ENCODE peak calls at places on chromosomes 13 and 19, in six cellular contexts. One of them, this sample, is unnamed. For H3K9me3 and H3K4me1, the result is how much of the 10 kb centered on the place peaks cover.

GRCh38 chr19:4676955-4677731 is 7.0 kb upstream of the MYDGF start:
- DNase-seq in left ventricle myocardium inferior: no peak
- DNase-seq in H9: peak
- DNase-seq in neural progenitor cell: peak
- DNase-seq in fibroblast of lung: peak
- DNase-seq in suprapubic skin: no peak
- DNase-seq in this sample: no peak

GRCh38 chr13:20801704-20802103 is 27.9 kb upstream of the EEF1AKMT1 start:
- DNase-seq in left ventricle myocardium inferior: no peak
- DNase-seq in H9: no peak
- DNase-seq in neural progenitor cell: no peak
- DNase-seq in fibroblast of lung: no peak
- DNase-seq in suprapubic skin: no peak
- DNase-seq in this sample: no peak

GRCh38 chr13:29583073-29583785 is 12.3 kb downstream of the SLC7A1 start:
- DNase-seq in left ventricle myocardium inferior: no peak
- DNase-seq in H9: no peak
- DNase-seq in neural progenitor cell: no peak
- DNase-seq in fibroblast of lung: peak
- DNase-seq in suprapubic skin: no peak
- DNase-seq in this sample: no peak

GRCh38 chr13:60583911-60584753 is 187.1 kb downstream of the TDRD3 start:
- DNase-seq in left ventricle myocardium inferior: no peak
- DNase-seq in H9: peak
- DNase-seq in neural progenitor cell: peak
- DNase-seq in fibroblast of lung: peak
- DNase-seq in suprapubic skin: peak
- DNase-seq in this sample: no peak

GRCh38 chr13:109156181-109156935 is 526.9 kb downstream of the MYO16 start:
- DNase-seq in left ventricle myocardium inferior: peak
- DNase-seq in H9: no peak
- DNase-seq in neural progenitor cell: no peak
- DNase-seq in fibroblast of lung: peak
- DNase-seq in suprapubic skin: no peak
- DNase-seq in this sample: no peak

GRCh38 chr19:56309511-56310185 is 5.0 kb downstream of the ZSCAN5A start:
- DNase-seq in left ventricle myocardium inferior: peak
- DNase-seq in H9: peak
- DNase-seq in neural progenitor cell: peak
- DNase-seq in fibroblast of lung: peak
- DNase-seq in suprapubic skin: no peak
- DNase-seq in this sample: no peak

GRCh38 chr19:57815247-57816075 is 748 bp upstream of the ZNF552 start:
- DNase-seq in left ventricle myocardium inferior: no peak
- DNase-seq in H9: no peak
- DNase-seq in neural progenitor cell: no peak
- DNase-seq in fibroblast of lung: no peak
- DNase-seq in suprapubic skin: no peak
- DNase-seq in this sample: no peak

GRCh38 chr19:13036366-13036976 is 41.2 kb downstream of the NFIX start:
- DNase-seq in left ventricle myocardium inferior: no peak
- DNase-seq in H9: no peak
- DNase-seq in neural progenitor cell: no peak
- DNase-seq in fibroblast of lung: peak
- DNase-seq in suprapubic skin: no peak
- DNase-seq in this sample: no peak

GRCh38 chr19:7933828-7934725 is 8.1 kb upstream of the CTXN1 start:
- DNase-seq in left ventricle myocardium inferior: no peak
- DNase-seq in H9: no peak
- DNase-seq in neural progenitor cell: no peak
- DNase-seq in fibroblast of lung: no peak
- DNase-seq in suprapubic skin: no peak
- DNase-seq in this sample: no peak

GRCh38 chr13:27770809-27771208 is 21.5 kb upstream of the GSX1 start:
- DNase-seq in left ventricle myocardium inferior: no peak
- DNase-seq in H9: peak
- DNase-seq in neural progenitor cell: peak
- DNase-seq in fibroblast of lung: no peak
- DNase-seq in suprapubic skin: no peak
- DNase-seq in this sample: no peak

GRCh38 chr19:22523940-22524339 is 101.8 kb upstream of the ZNF98 start:
- DNase-seq in left ventricle myocardium inferior: no peak
- DNase-seq in H9: no peak
- DNase-seq in neural progenitor cell: no peak
- DNase-seq in fibroblast of lung: no peak
- DNase-seq in suprapubic skin: no peak
- DNase-seq in this sample: no peak

GRCh38 chr19:607301-608154 is 17.8 kb downstream of the HCN2 start:
- DNase-seq in left ventricle myocardium inferior: no peak
- DNase-seq in H9: no peak
- DNase-seq in neural progenitor cell: no peak
- DNase-seq in fibroblast of lung: no peak
- DNase-seq in suprapubic skin: no peak
- DNase-seq in this sample: no peak

GRCh38 chr19:1400281-1401137 is 833 bp downstream of the GAMT start:
- DNase-seq in left ventricle myocardium inferior: peak
- DNase-seq in H9: no peak
- DNase-seq in neural progenitor cell: peak
- DNase-seq in fibroblast of lung: no peak
- DNase-seq in suprapubic skin: no peak
- DNase-seq in this sample: peak

GRCh38 chr19:10424011-10424637 is 3.8 kb downstream of the PDE4A start:
- DNase-seq in left ventricle myocardium inferior: peak
- DNase-seq in H9: peak
- DNase-seq in neural progenitor cell: peak
- DNase-seq in fibroblast of lung: peak
- DNase-seq in suprapubic skin: peak
- DNase-seq in this sample: no peak

DNA sequence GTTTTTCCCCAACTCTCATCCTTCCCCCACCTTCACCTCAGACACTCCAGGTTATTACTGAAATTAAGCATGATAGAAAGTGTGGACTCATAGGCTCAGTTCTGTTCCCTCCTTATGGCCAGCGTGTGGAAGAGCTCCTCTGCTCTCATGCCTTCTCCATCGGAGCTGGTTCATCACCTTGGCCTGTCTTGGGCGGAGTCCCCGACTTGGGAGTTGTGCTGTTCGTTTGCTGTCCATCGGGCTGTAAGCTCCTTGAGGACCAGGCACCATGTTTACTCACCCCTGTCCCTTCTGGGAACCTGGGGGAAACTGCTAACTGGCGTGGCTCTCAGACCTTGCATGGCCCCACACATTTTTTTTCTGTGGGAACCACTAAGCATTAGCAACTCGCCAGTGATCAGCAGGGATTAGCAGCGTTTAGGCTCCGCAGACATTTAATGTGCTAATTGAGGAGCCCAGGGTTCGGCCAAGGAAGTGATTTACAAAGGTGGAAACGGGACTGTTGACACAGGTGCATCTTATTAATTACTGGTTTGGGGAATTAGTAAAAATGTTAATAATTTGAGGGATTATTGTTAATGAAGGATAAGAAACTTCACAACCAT is 123.8 kb downstream of the TM9SF2 start:
- DNase-seq in left ventricle myocardium inferior: no peak
- DNase-seq in H9: peak
- DNase-seq in neural progenitor cell: peak
- DNase-seq in fibroblast of lung: no peak
- DNase-seq in suprapubic skin: no peak
- DNase-seq in this sample: no peak
- TF ChIP-seq CTCF in left ventricle myocardium inferior: no peak
- TF ChIP-seq CTCF in H9: no peak
- TF ChIP-seq CTCF in neural progenitor cell: no peak
- TF ChIP-seq CTCF in fibroblast of lung: no peak
- TF ChIP-seq CTCF in suprapubic skin: no peak
- TF ChIP-seq CTCF in this sample: no peak

GRCh38 chr19:50040967-50041366 is 15.2 kb downstream of the ZNF473 start:
- DNase-seq in left ventricle myocardium inferior: no peak
- DNase-seq in H9: no peak
- DNase-seq in neural progenitor cell: no peak
- DNase-seq in fibroblast of lung: no peak
- DNase-seq in suprapubic skin: no peak
- DNase-seq in this sample: no peak
- H3K9me3 ChIP-seq in left ventricle myocardium inferior: under half
- H3K9me3 ChIP-seq in H9: under half
- H3K9me3 ChIP-seq in neural progenitor cell: under half
- H3K9me3 ChIP-seq in fibroblast of lung: under half
- H3K9me3 ChIP-seq in suprapubic skin: under half
- H3K9me3 ChIP-seq in this sample: under half

DNA sequence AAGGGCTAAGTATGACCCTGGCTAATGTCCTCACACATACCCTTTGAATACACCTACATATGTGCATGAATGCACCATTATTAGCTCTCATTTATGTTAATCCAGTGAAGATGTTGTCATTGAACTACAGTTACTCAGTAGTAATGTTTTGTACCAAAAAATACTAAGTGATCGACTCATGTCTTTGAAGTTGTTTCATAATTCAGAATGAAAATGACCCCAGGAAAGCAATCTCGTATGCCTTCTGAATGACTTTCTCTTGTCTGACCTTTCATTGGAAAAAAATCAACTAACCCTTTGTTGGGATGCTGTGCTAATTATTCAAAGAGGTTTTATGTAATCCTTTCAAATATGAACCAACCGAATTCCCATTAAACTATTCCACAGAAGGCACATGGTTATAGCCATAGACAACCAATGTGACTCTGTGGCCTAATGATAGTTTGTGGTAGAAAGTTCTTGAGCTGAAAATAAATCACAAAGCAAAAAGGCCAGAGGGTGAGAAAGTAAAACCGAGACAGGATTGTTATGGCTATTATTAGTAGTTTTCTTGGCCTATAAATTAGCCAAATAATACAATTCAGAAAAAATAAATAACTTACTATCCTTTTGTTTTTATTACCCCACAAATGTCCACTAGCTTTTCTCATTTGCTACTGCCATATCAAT is 86.8 kb upstream of the STARD13 start:
- DNase-seq in left ventricle myocardium inferior: no peak
- DNase-seq in H9: no peak
- DNase-seq in neural progenitor cell: no peak
- DNase-seq in fibroblast of lung: no peak
- DNase-seq in suprapubic skin: no peak
- DNase-seq in this sample: no peak
- H3K4me1 ChIP-seq in left ventricle myocardium inferior: under half
- H3K4me1 ChIP-seq in H9: under half
- H3K4me1 ChIP-seq in neural progenitor cell: under half
- H3K4me1 ChIP-seq in fibroblast of lung: under half
- H3K4me1 ChIP-seq in suprapubic skin: under half
- H3K4me1 ChIP-seq in this sample: under half

GRCh38 chr19:34244611-34245299 is 9.6 kb upstream of the GARRE1 start:
- DNase-seq in left ventricle myocardium inferior: no peak
- DNase-seq in H9: no peak
- DNase-seq in neural progenitor cell: no peak
- DNase-seq in fibroblast of lung: no peak
- DNase-seq in suprapubic skin: peak
- DNase-seq in this sample: no peak
- TF ChIP-seq CTCF in left ventricle myocardium inferior: no peak
- TF ChIP-seq CTCF in H9: no peak
- TF ChIP-seq CTCF in neural progenitor cell: no peak
- TF ChIP-seq CTCF in fibroblast of lung: no peak
- TF ChIP-seq CTCF in suprapubic skin: no peak
- TF ChIP-seq CTCF in this sample: no peak

This sample was measured in ascending aorta.